ENCODE peak calls at places on chromosomes 3 and 15, in five cellular contexts. K, Z, T, M and A are unnamed samples.

GRCh38 chr15:44541282-44541958 is 4.5 kb downstream of the EIF3J start:
- DNase-seq in K (no peak), Z (no peak), T (peak; percentile 91), M (no peak), A (no peak)

GRCh38 chr3:58952128-58952917 is 97.5 kb downstream of the CFAP20DC start:
- DNase-seq in K (no peak), Z (no peak), T (no peak), M (no peak), A (no peak)

GRCh38 chr3:50617096-50617791 is at the start of gene MAPKAPK3:
- DNase-seq in K (peak; percentile 68), Z (no peak), T (peak; percentile 16), M (no peak), A (peak; percentile 49)

GRCh38 chr15:76932090-76932966 is 779 bp downstream of the RCN2 start:
- DNase-seq in K (peak; percentile 34), Z (no peak), T (peak; percentile 14), M (no peak), A (no peak)

GRCh38 chr3:52998781-52999509 is 46.9 kb downstream of the SFMBT1 start:
- DNase-seq in K (peak; percentile 48), Z (no peak), T (no peak), M (no peak), A (no peak)

GRCh38 chr15:86082619-86083377 is 3.1 kb downstream of the AGBL1 start:
- DNase-seq in K (no peak), Z (no peak), T (no peak), M (no peak), A (no peak)

GRCh38 chr3:190044142-190044541 is 76.6 kb downstream of the P3H2 start:
- DNase-seq in K (no peak), Z (no peak), T (peak; percentile 31), M (no peak), A (no peak)

GRCh38 chr3:152402698-152403456 is 134.1 kb downstream of the MBNL1 start:
- DNase-seq in K (no peak), Z (no peak), T (no peak), M (no peak), A (no peak)

GRCh38 chr3:242986-243706 is 46.6 kb downstream of the CHL1 start:
- DNase-seq in K (no peak), Z (no peak), T (no peak), M (no peak), A (no peak)

GRCh38 chr3:53030864-53031445 is 14.9 kb downstream of the SFMBT1 start:
- DNase-seq in K (no peak), Z (peak; percentile 55), T (no peak), M (no peak), A (no peak)

GRCh38 chr15:64905119-64905831 is 6.4 kb upstream of the ANKDD1A start:
- DNase-seq in K (peak; percentile 97), Z (peak; percentile 83), T (peak; percentile 76), M (peak; percentile 57), A (peak; percentile 53)

GRCh38 chr3:155252535-155252934 is 40.9 kb downstream of the STRIT1 start:
- DNase-seq in K (no peak), Z (no peak), T (peak; percentile 57), M (no peak), A (no peak)

GRCh38 chr15:90645873-90646605 is 71.1 kb upstream of the BLM start:
- DNase-seq in K (no peak), Z (no peak), T (no peak), M (no peak), A (no peak)

GRCh38 chr3:48990636-48991421 is 788 bp downstream of the P4HTM start:
- DNase-seq in K (peak; percentile 47), Z (no peak), T (peak; percentile 35), M (no peak), A (peak; percentile 3)

GRCh38 chr3:133124511-133124910 is 86.3 kb downstream of the TMEM108 start:
- DNase-seq in K (no peak), Z (no peak), T (no peak), M (no peak), A (no peak)

GRCh38 chr3:174232658-174233429 is 626.3 kb upstream of the NAALADL2 start:
- DNase-seq in K (peak; percentile 81), Z (no peak), T (no peak), M (no peak), A (no peak)

GRCh38 chr3:139797724-139798343 is 120.1 kb upstream of the NMNAT3 start:
- DNase-seq in K (peak; percentile 57), Z (no peak), T (no peak), M (no peak), A (peak; percentile 31)

GRCh38 chr3:15512173-15512572 is 9.3 kb downstream of the COLQ start:
- DNase-seq in K (no peak), Z (no peak), T (no peak), M (no peak), A (peak; percentile 14)

GRCh38 chr3:140505256-140505655 is 172.6 kb upstream of the TRIM42 start:
- DNase-seq in K (peak; percentile 20), Z (no peak), T (no peak), M (no peak), A (no peak)

GRCh38 chr15:99390667-99391066 is 139.4 kb downstream of the LRRC28 start:
- DNase-seq in K (peak; percentile 36), Z (no peak), T (no peak), M (no peak), A (no peak)

GRCh38 chr3:57112206-57112605 is 51.7 kb downstream of the SPATA12 start:
- DNase-seq in K (peak; percentile 71), Z (no peak), T (no peak), M (no peak), A (no peak)

GRCh38 chr15:45457641-45458539 is 64.7 kb downstream of the SLC30A4 start:
- DNase-seq in K (peak; percentile 85), Z (peak; percentile 60), T (peak; percentile 88), M (peak; percentile 53), A (peak; percentile 67)

GRCh38 chr15:70345251-70346019 is 247.7 kb upstream of the TLE3 start:
- DNase-seq in K (no peak), Z (no peak), T (no peak), M (no peak), A (no peak)

GRCh38 chr15:31455499-31455898 is 128.9 kb downstream of the KLF13 start:
- DNase-seq in K (no peak), Z (no peak), T (no peak), M (no peak), A (no peak)

GRCh38 chr3:158447408-158447807 is 123.6 kb upstream of the MLF1 start:
- DNase-seq in K (no peak), Z (no peak), T (no peak), M (no peak), A (no peak)

GRCh38 chr3:10015476-10015904 is 10.7 kb upstream of the FANCD2 start:
- DNase-seq in K (no peak), Z (no peak), T (peak; percentile 87), M (no peak), A (peak; percentile 90)

GRCh38 chr15:60125334-60125733 is 121.2 kb downstream of the FOXB1 start:
- DNase-seq in K (no peak), Z (no peak), T (no peak), M (no peak), A (no peak)

GRCh38 chr3:60056394-60056793 is 1006.6 kb upstream of the CFAP20DC start:
- DNase-seq in K (no peak), Z (no peak), T (no peak), M (no peak), A (no peak)

GRCh38 chr3:109683746-109684145 is 346.4 kb upstream of the DPPA4 start:
- DNase-seq in K (no peak), Z (no peak), T (peak; percentile 2), M (no peak), A (no peak)

GRCh38 chr3:133897547-133897946 is 1.9 kb upstream of the RAB6B start:
- DNase-seq in K (no peak), Z (no peak), T (no peak), M (no peak), A (no peak)

GRCh38 chr15:40313531-40314398 is 6.0 kb upstream of the PLCB2 start:
- DNase-seq in K (no peak), Z (no peak), T (peak; percentile 35), M (no peak), A (peak; percentile 82)

GRCh38 chr3:84601303-84601702 is 357.5 kb upstream of the CADM2 start:
- DNase-seq in K (no peak), Z (no peak), T (no peak), M (no peak), A (peak; percentile 84)

GRCh38 chr3:56154297-56154696 is 314.0 kb downstream of the ERC2 start:
- DNase-seq in K (no peak), Z (no peak), T (peak; percentile 31), M (no peak), A (peak; percentile 37)

GRCh38 chr15:58517682-58518525 is 86.1 kb downstream of the LIPC start:
- DNase-seq in K (no peak), Z (no peak), T (no peak), M (no peak), A (peak; percentile 88)

GRCh38 chr3:183870563-183870962 is 14.1 kb downstream of the PARL start:
- DNase-seq in K (no peak), Z (no peak), T (no peak), M (no peak), A (no peak)